ENCODE peak calls at places on chromosomes 12 and 14, in seven cellular contexts. One of them, this sample, is unnamed.

GRCh38 chr12:63457857-63458256 is 210.4 kb downstream of the DPY19L2 start:
- DNase-seq in PC-3: no peak
- DNase-seq in GM23338: no peak
- DNase-seq in tibial nerve: no peak
- DNase-seq in right atrium auricular region: no peak
- DNase-seq in CD8-positive, alpha-beta memory T cell: no peak
- DNase-seq in dorsolateral prefrontal cortex: no peak
- DNase-seq in this sample: no peak

GRCh38 chr12:93979189-93979588 is 169.2 kb upstream of the PLXNC1 start:
- DNase-seq in PC-3: peak
- DNase-seq in GM23338: peak
- DNase-seq in tibial nerve: no peak
- DNase-seq in right atrium auricular region: no peak
- DNase-seq in CD8-positive, alpha-beta memory T cell: no peak
- DNase-seq in dorsolateral prefrontal cortex: no peak
- DNase-seq in this sample: no peak

GRCh38 chr12:16600525-16600924 is 5.4 kb downstream of the LMO3 start:
- DNase-seq in PC-3: no peak
- DNase-seq in GM23338: no peak
- DNase-seq in tibial nerve: no peak
- DNase-seq in right atrium auricular region: no peak
- DNase-seq in CD8-positive, alpha-beta memory T cell: no peak
- DNase-seq in dorsolateral prefrontal cortex: no peak
- DNase-seq in this sample: no peak

GRCh38 chr14:104688755-104689619 is at the start of gene INF2:
- DNase-seq in PC-3: peak
- DNase-seq in GM23338: peak
- DNase-seq in tibial nerve: no peak
- DNase-seq in right atrium auricular region: no peak
- DNase-seq in CD8-positive, alpha-beta memory T cell: peak
- DNase-seq in dorsolateral prefrontal cortex: no peak
- DNase-seq in this sample: peak

GRCh38 chr12:132735496-132735895 is 24.9 kb downstream of the PGAM5 start:
- DNase-seq in PC-3: no peak
- DNase-seq in GM23338: no peak
- DNase-seq in tibial nerve: no peak
- DNase-seq in right atrium auricular region: no peak
- DNase-seq in CD8-positive, alpha-beta memory T cell: no peak
- DNase-seq in dorsolateral prefrontal cortex: no peak
- DNase-seq in this sample: no peak

GRCh38 chr14:102540310-102541028 is 30.9 kb upstream of the ANKRD9 start:
- DNase-seq in PC-3: no peak
- DNase-seq in GM23338: no peak
- DNase-seq in tibial nerve: no peak
- DNase-seq in right atrium auricular region: no peak
- DNase-seq in CD8-positive, alpha-beta memory T cell: no peak
- DNase-seq in dorsolateral prefrontal cortex: no peak
- DNase-seq in this sample: no peak

GRCh38 chr12:117402363-117402762 is 40.9 kb upstream of the NOS1 start:
- DNase-seq in PC-3: peak
- DNase-seq in GM23338: peak
- DNase-seq in tibial nerve: no peak
- DNase-seq in right atrium auricular region: no peak
- DNase-seq in CD8-positive, alpha-beta memory T cell: no peak
- DNase-seq in dorsolateral prefrontal cortex: no peak
- DNase-seq in this sample: no peak

GRCh38 chr14:105503296-105503640 is 12.2 kb downstream of the TEDC1 start:
- DNase-seq in PC-3: no peak
- DNase-seq in GM23338: no peak
- DNase-seq in tibial nerve: no peak
- DNase-seq in right atrium auricular region: no peak
- DNase-seq in CD8-positive, alpha-beta memory T cell: no peak
- DNase-seq in dorsolateral prefrontal cortex: peak
- DNase-seq in this sample: no peak

GRCh38 chr12:40286583-40286982 is 61.8 kb downstream of the LRRK2 start:
- DNase-seq in PC-3: peak
- DNase-seq in GM23338: no peak
- DNase-seq in tibial nerve: no peak
- DNase-seq in right atrium auricular region: no peak
- DNase-seq in CD8-positive, alpha-beta memory T cell: no peak
- DNase-seq in dorsolateral prefrontal cortex: no peak
- DNase-seq in this sample: no peak

DNA sequence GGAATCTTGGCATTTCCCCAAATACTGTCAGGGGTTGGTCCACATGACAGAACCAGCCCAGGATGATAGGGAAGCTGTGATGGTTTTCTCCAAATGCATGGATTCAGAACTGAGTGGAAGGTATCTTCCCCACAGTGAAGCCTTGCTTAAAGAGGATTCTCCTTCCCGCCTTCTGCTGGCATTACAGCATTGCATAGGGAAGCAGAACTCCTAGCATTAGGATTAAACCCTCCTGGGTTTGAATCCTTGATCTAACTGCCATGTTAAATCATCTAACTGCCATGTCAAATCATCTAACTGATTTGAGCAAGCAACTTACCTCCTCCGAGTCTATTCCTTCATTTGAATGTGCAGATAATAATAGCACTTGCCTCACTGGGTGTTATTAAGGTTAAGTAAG is 111.4 kb upstream of the WSCD2 start:
- DNase-seq in PC-3: no peak
- DNase-seq in GM23338: no peak
- DNase-seq in tibial nerve: no peak
- DNase-seq in right atrium auricular region: no peak
- DNase-seq in CD8-positive, alpha-beta memory T cell: no peak
- DNase-seq in dorsolateral prefrontal cortex: no peak
- DNase-seq in this sample: no peak
- H3K27ac ChIP-seq in PC-3: no peak
- H3K27ac ChIP-seq in GM23338: no peak
- H3K27ac ChIP-seq in tibial nerve: no peak
- H3K27ac ChIP-seq in right atrium auricular region: no peak
- H3K27ac ChIP-seq in CD8-positive, alpha-beta memory T cell: no peak
- H3K27ac ChIP-seq in dorsolateral prefrontal cortex: no peak
- H3K27ac ChIP-seq in this sample: no peak

DNA sequence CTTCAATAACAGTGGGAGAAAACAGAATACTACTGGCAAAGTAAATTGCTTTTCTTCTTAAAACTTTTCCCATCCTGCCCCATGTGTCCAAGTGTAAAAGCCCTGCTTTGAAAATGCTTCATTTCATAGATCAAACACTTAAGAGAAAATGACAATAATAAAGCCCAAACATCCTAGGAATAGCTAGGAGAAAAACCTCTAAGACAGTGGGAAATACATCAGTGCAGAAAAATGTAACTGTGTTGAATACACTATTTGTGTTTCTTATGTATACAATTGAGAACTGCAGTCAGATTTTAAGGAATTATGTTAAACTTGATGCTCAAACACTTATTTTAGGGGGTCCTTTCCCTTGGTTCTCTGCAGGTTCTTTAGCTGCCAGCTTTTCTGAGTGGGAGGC is 181.1 kb downstream of the MSRB3 start:
- DNase-seq in PC-3: no peak
- DNase-seq in GM23338: no peak
- DNase-seq in tibial nerve: no peak
- DNase-seq in right atrium auricular region: no peak
- DNase-seq in CD8-positive, alpha-beta memory T cell: no peak
- DNase-seq in dorsolateral prefrontal cortex: no peak
- DNase-seq in this sample: no peak
- H3K27ac ChIP-seq in PC-3: no peak
- H3K27ac ChIP-seq in GM23338: no peak
- H3K27ac ChIP-seq in tibial nerve: no peak
- H3K27ac ChIP-seq in right atrium auricular region: no peak
- H3K27ac ChIP-seq in CD8-positive, alpha-beta memory T cell: no peak
- H3K27ac ChIP-seq in dorsolateral prefrontal cortex: no peak
- H3K27ac ChIP-seq in this sample: no peak

DNA sequence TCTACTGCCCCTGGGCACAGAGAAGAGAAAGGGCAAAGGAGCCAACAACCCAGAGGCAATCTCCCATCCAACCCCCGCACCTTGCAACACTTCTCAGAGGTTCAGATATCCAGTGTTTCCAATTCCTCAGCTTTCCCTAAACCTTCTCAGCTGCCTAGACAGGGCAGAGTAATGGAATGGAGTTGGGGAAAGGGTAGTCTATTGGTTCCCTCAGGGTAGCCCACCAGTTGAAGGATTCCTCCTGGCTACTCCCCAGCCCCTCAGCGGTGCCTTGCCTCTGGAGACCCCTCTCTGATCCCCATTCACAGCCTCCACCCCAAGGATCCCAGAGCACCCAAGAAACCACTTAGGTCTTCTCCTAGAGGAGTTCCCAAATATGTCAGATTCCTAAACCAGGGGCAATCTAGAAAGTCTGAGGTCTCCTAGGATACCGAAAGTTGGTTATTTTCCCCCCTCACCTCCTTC is 516 bp downstream of the NFE2 start:
- DNase-seq in PC-3: no peak
- DNase-seq in GM23338: no peak
- DNase-seq in tibial nerve: no peak
- DNase-seq in right atrium auricular region: no peak
- DNase-seq in CD8-positive, alpha-beta memory T cell: no peak
- DNase-seq in dorsolateral prefrontal cortex: no peak
- DNase-seq in this sample: no peak
- H3K27ac ChIP-seq in PC-3: no peak
- H3K27ac ChIP-seq in GM23338: no peak
- H3K27ac ChIP-seq in tibial nerve: no peak
- H3K27ac ChIP-seq in right atrium auricular region: no peak
- H3K27ac ChIP-seq in CD8-positive, alpha-beta memory T cell: peak
- H3K27ac ChIP-seq in dorsolateral prefrontal cortex: no peak
- H3K27ac ChIP-seq in this sample: no peak

GRCh38 chr14:31937730-31938346 is 139.3 kb upstream of the ARHGAP5 start:
- DNase-seq in PC-3: peak
- DNase-seq in GM23338: no peak
- DNase-seq in tibial nerve: peak
- DNase-seq in right atrium auricular region: peak
- DNase-seq in CD8-positive, alpha-beta memory T cell: no peak
- DNase-seq in dorsolateral prefrontal cortex: peak
- DNase-seq in this sample: peak
- H3K27ac ChIP-seq in PC-3: peak
- H3K27ac ChIP-seq in GM23338: no peak
- H3K27ac ChIP-seq in tibial nerve: no peak
- H3K27ac ChIP-seq in right atrium auricular region: no peak
- H3K27ac ChIP-seq in CD8-positive, alpha-beta memory T cell: no peak
- H3K27ac ChIP-seq in dorsolateral prefrontal cortex: no peak
- H3K27ac ChIP-seq in this sample: no peak

GRCh38 chr12:124030008-124030407 is 57.0 kb downstream of the ZNF664 start:
- DNase-seq in PC-3: no peak
- DNase-seq in GM23338: no peak
- DNase-seq in tibial nerve: no peak
- DNase-seq in right atrium auricular region: no peak
- DNase-seq in CD8-positive, alpha-beta memory T cell: no peak
- DNase-seq in dorsolateral prefrontal cortex: no peak
- DNase-seq in this sample: no peak
- H3K27ac ChIP-seq in PC-3: no peak
- H3K27ac ChIP-seq in GM23338: no peak
- H3K27ac ChIP-seq in tibial nerve: no peak
- H3K27ac ChIP-seq in right atrium auricular region: no peak
- H3K27ac ChIP-seq in CD8-positive, alpha-beta memory T cell: no peak
- H3K27ac ChIP-seq in dorsolateral prefrontal cortex: no peak
- H3K27ac ChIP-seq in this sample: no peak

DNA sequence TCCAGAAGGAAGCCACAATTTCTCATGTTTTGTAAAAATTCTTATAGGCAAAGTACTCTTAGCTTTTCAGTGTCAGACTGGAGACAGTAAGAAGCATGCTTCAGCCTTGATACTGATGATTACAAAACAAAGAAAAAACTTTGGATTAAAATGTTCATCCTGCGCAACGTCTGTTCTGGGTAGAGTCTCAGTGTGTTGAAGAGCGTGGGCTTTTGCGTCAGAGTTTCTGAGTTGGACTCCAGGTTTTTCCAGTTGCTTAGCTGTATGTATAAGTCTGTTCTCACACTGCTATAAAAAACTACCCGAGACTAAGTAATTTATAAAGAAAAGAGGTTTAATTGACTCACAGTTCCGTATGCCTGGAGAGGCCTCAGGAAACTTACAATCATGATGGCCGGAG is 508.1 kb downstream of the DIO2 start:
- DNase-seq in PC-3: no peak
- DNase-seq in GM23338: no peak
- DNase-seq in tibial nerve: no peak
- DNase-seq in right atrium auricular region: no peak
- DNase-seq in CD8-positive, alpha-beta memory T cell: no peak
- DNase-seq in dorsolateral prefrontal cortex: no peak
- DNase-seq in this sample: no peak
- H3K27ac ChIP-seq in PC-3: no peak
- H3K27ac ChIP-seq in GM23338: no peak
- H3K27ac ChIP-seq in tibial nerve: no peak
- H3K27ac ChIP-seq in right atrium auricular region: no peak
- H3K27ac ChIP-seq in CD8-positive, alpha-beta memory T cell: no peak
- H3K27ac ChIP-seq in dorsolateral prefrontal cortex: no peak
- H3K27ac ChIP-seq in this sample: no peak

DNA sequence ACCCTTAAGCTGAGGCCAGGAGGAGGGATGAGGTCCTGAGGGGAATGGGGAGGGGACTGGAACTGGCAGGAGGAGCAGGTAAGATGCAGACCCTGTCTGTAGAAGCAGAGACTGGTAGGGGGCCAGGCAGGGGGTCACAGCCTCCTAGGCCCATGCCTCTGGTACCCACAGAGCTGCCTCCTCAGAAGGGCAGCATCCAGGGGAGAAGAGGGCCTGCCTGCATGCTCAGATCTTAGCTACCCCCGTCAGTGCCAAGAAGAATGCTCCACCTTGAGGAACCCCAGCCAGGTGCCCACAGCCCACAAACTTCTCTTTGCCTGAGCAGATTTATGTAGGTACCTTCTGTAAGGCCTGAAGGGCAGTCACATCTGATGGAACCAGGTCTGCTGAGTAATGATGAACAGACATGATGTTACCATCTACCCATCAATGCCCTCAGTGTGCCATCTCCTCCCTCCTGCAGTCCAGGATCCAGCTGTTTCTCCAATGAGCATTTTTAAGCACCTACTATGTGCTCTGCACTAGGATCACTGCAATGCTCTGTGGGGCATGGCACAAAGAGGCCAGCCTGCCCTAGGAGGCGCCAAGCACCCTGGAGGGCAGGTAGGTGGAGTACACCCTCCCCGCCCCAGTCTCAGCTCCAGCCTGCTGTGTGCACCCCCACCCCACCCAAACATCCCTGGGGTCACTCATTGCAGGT is 24.8 kb upstream of the ZFP36L1 start:
- DNase-seq in PC-3: no peak
- DNase-seq in GM23338: no peak
- DNase-seq in tibial nerve: no peak
- DNase-seq in right atrium auricular region: no peak
- DNase-seq in CD8-positive, alpha-beta memory T cell: no peak
- DNase-seq in dorsolateral prefrontal cortex: no peak
- DNase-seq in this sample: no peak
- H3K27ac ChIP-seq in PC-3: no peak
- H3K27ac ChIP-seq in GM23338: no peak
- H3K27ac ChIP-seq in tibial nerve: no peak
- H3K27ac ChIP-seq in right atrium auricular region: no peak
- H3K27ac ChIP-seq in CD8-positive, alpha-beta memory T cell: no peak
- H3K27ac ChIP-seq in dorsolateral prefrontal cortex: no peak
- H3K27ac ChIP-seq in this sample: no peak

GRCh38 chr12:101829639-101830390 is 944 bp downstream of the GNPTAB start:
- DNase-seq in PC-3: peak
- DNase-seq in GM23338: no peak
- DNase-seq in tibial nerve: no peak
- DNase-seq in right atrium auricular region: peak
- DNase-seq in CD8-positive, alpha-beta memory T cell: no peak
- DNase-seq in dorsolateral prefrontal cortex: no peak
- DNase-seq in this sample: no peak
- H3K27ac ChIP-seq in PC-3: no peak
- H3K27ac ChIP-seq in GM23338: peak
- H3K27ac ChIP-seq in tibial nerve: peak
- H3K27ac ChIP-seq in right atrium auricular region: peak
- H3K27ac ChIP-seq in CD8-positive, alpha-beta memory T cell: peak
- H3K27ac ChIP-seq in dorsolateral prefrontal cortex: peak
- H3K27ac ChIP-seq in this sample: peak

GRCh38 chr12:27319394-27319793 is 13.2 kb upstream of the BMAL2 start:
- DNase-seq in PC-3: peak
- DNase-seq in GM23338: no peak
- DNase-seq in tibial nerve: no peak
- DNase-seq in right atrium auricular region: no peak
- DNase-seq in CD8-positive, alpha-beta memory T cell: no peak
- DNase-seq in dorsolateral prefrontal cortex: no peak
- DNase-seq in this sample: no peak
- H3K27ac ChIP-seq in PC-3: peak
- H3K27ac ChIP-seq in GM23338: peak
- H3K27ac ChIP-seq in tibial nerve: no peak
- H3K27ac ChIP-seq in right atrium auricular region: no peak
- H3K27ac ChIP-seq in CD8-positive, alpha-beta memory T cell: no peak
- H3K27ac ChIP-seq in dorsolateral prefrontal cortex: no peak
- H3K27ac ChIP-seq in this sample: no peak

This sample was measured in CD8-positive, alpha-beta T cell.